ENCODE peak calls at places on chromosomes 4 and X, in five cellular contexts. K is sigmoid colon, F is prostate gland, I is Panc1, P is SK-N-SH. W is an unnamed sample.

GRCh38 chrX:149848855-149849254 is 32.1 kb upstream of the MAGEA8 start:
- DNase-seq in P (no peak), F (no peak), I (no peak), K (no peak), W (no peak)

GRCh38 chr4:8607603-8608481 is 15.3 kb downstream of the CPZ start:
- DNase-seq in I (peak; percentile 4), K (no peak), F (no peak), P (peak; percentile 97), W (no peak)

GRCh38 chr4:164203476-164203875 is 550.5 kb upstream of the SMIM31 start:
- DNase-seq in F (no peak), I (no peak), K (no peak), P (no peak), W (no peak)

GRCh38 chr4:7850489-7850888 is 89.2 kb downstream of the AFAP1 start:
- DNase-seq in K (peak; percentile 48), I (no peak), F (no peak), P (no peak), W (no peak)

GRCh38 chr4:117481742-117482141 is 396.4 kb upstream of the TRAM1L1 start:
- DNase-seq in P (no peak), I (no peak), F (no peak), K (no peak), W (no peak)

GRCh38 chrX:109890910-109891502 is 111.9 kb upstream of the TMEM164 start:
- DNase-seq in F (peak; percentile 20), P (peak; percentile 65), K (peak; percentile 70), I (peak; percentile 47), W (no peak)

GRCh38 chr4:77818077-77818666 is 996 bp downstream of the CNOT6L start:
- DNase-seq in P (peak; percentile 76), I (peak; percentile 41), F (peak; percentile 81), K (peak; percentile 88), W (peak; percentile 71)

GRCh38 chrX:23634181-23634580 is 33.1 kb upstream of the PRDX4 start:
- DNase-seq in P (peak; percentile 21), I (no peak), F (no peak), K (no peak), W (no peak)

GRCh38 chr4:52838729-52839722 is 23.1 kb upstream of the RASL11B start:
- DNase-seq in I (no peak), P (no peak), K (no peak), F (no peak), W (no peak)

GRCh38 chr4:121306932-121307331 is 73.9 kb downstream of the QRFPR start:
- DNase-seq in K (no peak), F (no peak), P (no peak), I (no peak), W (no peak)

GRCh38 chrX:46554942-46555341 is 9.7 kb upstream of the ZNF674 start:
- DNase-seq in K (no peak), F (no peak), I (no peak), P (no peak), W (no peak)

GRCh38 chr4:57078685-57079521 is 31.3 kb downstream of the IGFBP7 start:
- DNase-seq in P (no peak), F (peak; percentile 62), K (no peak), I (no peak), W (no peak)

GRCh38 chrX:83892433-83892832 is 31.5 kb downstream of the CYLC1 start:
- DNase-seq in K (no peak), I (no peak), P (no peak), F (no peak), W (no peak)

GRCh38 chr4:7325541-7325940 is 109.2 kb downstream of the PSAPL1 start:
- DNase-seq in P (no peak), F (no peak), I (no peak), K (no peak), W (no peak)

GRCh38 chr4:112270643-112271484 is 14.8 kb downstream of the TIFA start:
- DNase-seq in F (no peak), K (no peak), P (no peak), I (peak; percentile 25), W (no peak)

GRCh38 chrX:119516157-119516702 is 48.0 kb downstream of the SLC25A5 start:
- DNase-seq in I (peak; percentile 62), F (no peak), K (no peak), P (peak; percentile 75), W (no peak)

GRCh38 chrX:10450229-10450958 is 170.0 kb downstream of the MID1 start:
- DNase-seq in F (no peak), I (no peak), K (no peak), P (no peak), W (no peak)

GRCh38 chr4:56874166-56874565 is 33.5 kb upstream of the REST start:
- DNase-seq in P (no peak), K (no peak), F (peak; percentile 72), I (no peak), W (no peak)

GRCh38 chrX:155179343-155179997 is 36.8 kb upstream of the VBP1 start:
- DNase-seq in I (peak; percentile 5), K (no peak), P (no peak), F (no peak), W (no peak)

GRCh38 chrX:13703589-13703988 is 14.7 kb downstream of the RAB9A start:
- DNase-seq in I (no peak), K (no peak), P (no peak), F (no peak), W (no peak)

GRCh38 chr4:78656968-78657445 is 105.4 kb downstream of the ANXA3 start:
- DNase-seq in P (no peak), F (no peak), I (no peak), K (no peak), W (no peak)

GRCh38 chr4:70688795-70689231 is 481 bp downstream of the UTP3 start:
- DNase-seq in F (no peak), I (no peak), P (peak; percentile 2), K (no peak), W (no peak)

GRCh38 chr4:6420972-6421371 is 51.4 kb downstream of the PPP2R2C start:
- DNase-seq in K (no peak), I (no peak), F (no peak), P (no peak), W (no peak)

GRCh38 chr4:15665738-15666365 is 10.7 kb upstream of the FBXL5 start:
- DNase-seq in P (no peak), F (no peak), I (no peak), K (no peak), W (no peak)

GRCh38 chr4:152605641-152606304 is 69.9 kb upstream of the FBXW7 start:
- DNase-seq in I (no peak), F (no peak), K (no peak), P (peak; percentile 30), W (no peak)

GRCh38 chr4:111454961-111455360 is 690.3 kb upstream of the FAM241A start:
- DNase-seq in P (no peak), I (no peak), K (no peak), F (no peak), W (no peak)

DNA sequence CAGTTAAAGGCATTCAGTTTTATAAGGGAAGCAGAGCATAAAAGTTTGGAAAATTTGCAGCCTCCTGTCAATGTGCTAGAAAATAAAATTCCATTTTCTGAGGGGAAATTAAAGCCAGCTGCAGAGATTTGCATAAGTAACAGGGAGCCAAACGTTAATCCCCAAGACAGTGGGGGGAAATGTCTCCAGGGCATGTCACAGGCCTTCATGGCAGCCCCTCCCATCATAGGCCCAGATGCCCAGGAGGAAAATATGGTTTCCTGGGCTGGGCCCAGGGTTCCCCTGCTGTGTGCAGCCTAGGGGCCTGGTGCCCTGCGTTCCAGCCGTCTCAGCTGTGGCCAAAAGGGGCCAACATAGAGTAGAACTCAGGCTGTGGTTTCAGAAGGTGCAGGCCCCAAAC is 9.3 kb downstream of the RNF4 start:
- DNase-seq in K (no peak), F (no peak), P (no peak), I (no peak), W (no peak)
- H3K4me1 ChIP-seq in K (no peaks in the 10 kb centered on the region), F (peaks cover 7% of the 10 kb centered on the region), P (peaks cover 23% of the 10 kb centered on the region), I (peaks cover 4% of the 10 kb centered on the region), W (peaks cover 5% of the 10 kb centered on the region)

DNA sequence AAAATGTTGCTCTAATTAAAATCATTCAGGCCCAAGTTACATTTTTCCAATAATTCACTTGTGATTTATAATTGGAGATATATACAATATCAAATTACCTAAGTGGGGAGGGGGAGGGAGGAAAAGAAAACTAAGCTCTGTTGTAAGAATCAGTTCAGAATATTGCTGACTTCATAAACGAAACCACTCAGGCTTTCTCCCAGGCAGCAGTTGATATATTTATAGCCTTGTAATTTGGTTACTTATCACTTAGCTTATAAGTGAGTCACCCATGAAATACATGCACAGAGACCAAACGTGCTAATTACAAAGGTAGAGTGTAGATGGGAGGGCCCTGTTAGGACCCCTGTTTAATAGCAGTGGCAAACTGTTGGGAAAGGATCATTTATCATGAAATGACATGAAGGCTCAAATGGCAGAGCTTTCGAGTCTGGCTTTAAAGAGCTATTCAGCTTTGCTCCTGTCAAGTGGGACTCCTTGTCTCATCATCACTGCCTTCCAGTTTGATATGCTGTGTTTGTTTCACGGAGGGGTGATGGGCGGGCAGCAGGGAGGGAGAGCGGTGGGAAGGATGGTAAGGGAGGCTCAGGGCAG is 105.6 kb upstream of the PGRMC2 start:
- DNase-seq in I (no peak), F (no peak), P (peak; percentile 11), K (no peak), W (no peak)
- TF ChIP-seq POLR2AphosphoS5 in I (no peak), F (no peak), P (no peak), K (peak; percentile 34), W (no peak)

DNA sequence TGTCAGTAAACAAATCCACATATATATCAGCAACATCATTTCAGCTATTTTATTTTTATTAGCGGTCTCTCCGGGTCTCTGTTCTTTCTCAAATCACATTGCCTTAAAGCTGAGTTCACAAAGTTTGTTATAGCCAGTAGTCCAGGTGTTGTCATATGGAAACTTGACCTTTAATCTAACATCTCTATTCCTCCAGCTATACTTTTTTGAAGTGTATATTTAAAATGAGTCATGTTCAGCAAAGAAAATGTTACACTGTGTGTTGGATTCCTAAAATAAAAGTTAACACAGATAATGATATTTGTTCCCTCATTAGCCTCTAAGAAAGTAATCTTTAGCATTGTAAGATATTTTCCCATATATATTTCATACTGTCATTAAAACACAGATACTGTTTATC is 63.6 kb downstream of the SMARCAD1 start:
- DNase-seq in K (no peak), P (no peak), F (no peak), I (no peak), W (no peak)
- H3K36me3 ChIP-seq in K (peaks cover 19% of the 10 kb centered on the region), P (peaks cover 81% of the 10 kb centered on the region), F (no peaks in the 10 kb centered on the region), I (peaks cover 9% of the 10 kb centered on the region), W (no peaks in the 10 kb centered on the region)

DNA sequence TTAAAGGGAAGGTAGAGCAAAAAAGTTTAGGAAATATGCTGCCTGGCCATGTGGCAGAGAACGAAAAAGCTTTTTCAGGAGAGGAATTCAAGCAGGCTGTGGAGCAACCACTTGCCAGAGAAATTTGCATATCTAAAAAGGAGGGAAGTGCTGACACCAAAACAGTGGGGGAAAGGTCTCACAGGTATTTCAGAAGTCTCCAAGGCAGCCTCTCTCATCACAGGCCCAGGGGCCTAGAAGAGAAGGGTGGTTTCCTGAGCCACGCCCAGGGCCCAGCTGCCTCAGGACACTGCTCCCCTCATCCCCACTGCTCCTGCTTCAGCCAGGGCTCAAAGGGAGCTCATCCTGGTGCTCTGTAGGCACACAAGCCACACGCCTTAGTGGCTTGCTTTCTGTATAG is 29.9 kb upstream of the STS start:
- DNase-seq in F (no peak), P (no peak), K (no peak), I (no peak), W (no peak)
- H3K4me1 ChIP-seq in F (no peaks in the 10 kb centered on the region), P (peaks cover 7% of the 10 kb centered on the region), K (no peaks in the 10 kb centered on the region), I (no peaks in the 10 kb centered on the region), W (peaks cover 3% of the 10 kb centered on the region)

GRCh38 chr4:179071120-179071519 is 1628.9 kb upstream of the AGA start:
- DNase-seq in P (no peak), F (no peak), I (no peak), K (no peak), W (no peak)
- TF ChIP-seq POLR2AphosphoS5 in P (no peak), F (no peak), I (no peak), K (no peak), W (no peak)

GRCh38 chr4:38105475-38105874 is 145.3 kb downstream of the PTTG2 start:
- DNase-seq in I (no peak), F (no peak), P (no peak), K (no peak), W (no peak)
- H3K36me3 ChIP-seq in I (no peaks in the 10 kb centered on the region), F (no peaks in the 10 kb centered on the region), P (peaks cover 5% of the 10 kb centered on the region), K (peaks cover 19% of the 10 kb centered on the region), W (no peaks in the 10 kb centered on the region)

GRCh38 chrX:39729834-39730670 is 367.7 kb downstream of the BCOR start:
- DNase-seq in I (no peak), F (no peak), P (peak; percentile 76), K (no peak), W (no peak)
- H3K4me1 ChIP-seq in I (peaks cover 7% of the 10 kb centered on the region), F (no peaks in the 10 kb centered on the region), P (no peaks in the 10 kb centered on the region), K (no peaks in the 10 kb centered on the region), W (no peaks in the 10 kb centered on the region)

W was measured in breast epithelium.